ENCODE peak calls at places on chromosomes 6 and 20, in eight cellular contexts. S, U, W, C, T, P, N and G are unnamed samples.

GRCh38 chr6:147207351-147207750 is 3.1 kb downstream of the STXBP5 start:
- DNase-seq in W (no peak), P (no peak), U (no peak), T (no peak), S (no peak), C (no peak), N (peak), G (no peak)

GRCh38 chr20:33674294-33675126 is at the start of gene NECAB3:
- DNase-seq in W (peak), C (peak), S (peak), U (peak), T (peak), N (peak), P (peak), G (peak)

GRCh38 chr6:158467923-158468322 is 92.0 kb upstream of the TMEM181 start:
- DNase-seq in P (no peak), T (no peak), S (no peak), C (no peak), N (no peak), U (no peak), W (no peak), G (no peak)

GRCh38 chr20:26169506-26169905 is 472.9 kb upstream of the ZNF337 start:
- DNase-seq in C (peak), S (no peak), P (no peak), N (peak), T (no peak), W (no peak), U (no peak), G (peak)

GRCh38 chr6:149318581-149319286 is 1.2 kb downstream of the TAB2 start:
- DNase-seq in U (peak), S (peak), T (no peak), W (no peak), N (no peak), C (no peak), P (no peak), G (peak)

GRCh38 chr6:112311950-112312547 is 35.1 kb upstream of the RFPL4B start:
- DNase-seq in C (peak), N (peak), W (no peak), T (no peak), S (no peak), U (peak), P (no peak), G (peak)

GRCh38 chr6:56570434-56571359 is 72.0 kb downstream of the DST start:
- DNase-seq in S (no peak), N (peak), C (peak), W (no peak), U (peak), P (no peak), T (no peak), G (peak)

GRCh38 chr6:147930743-147931142 is 411.9 kb upstream of the SASH1 start:
- DNase-seq in U (no peak), S (no peak), P (no peak), T (no peak), C (no peak), N (no peak), W (no peak), G (no peak)

GRCh38 chr20:50344232-50345071 is 153.8 kb downstream of the CEBPB start:
- DNase-seq in S (no peak), U (peak), W (no peak), N (no peak), P (no peak), C (no peak), T (peak), G (no peak)

GRCh38 chr6:25053875-25054371 is 118.2 kb upstream of the RIPOR2 start:
- DNase-seq in S (no peak), W (no peak), P (no peak), T (peak), C (peak), U (peak), N (peak), G (peak)

GRCh38 chr20:605237-605636 is 4.9 kb downstream of the TCF15 start:
- DNase-seq in P (no peak), W (no peak), U (no peak), S (no peak), T (no peak), N (no peak), C (no peak), G (no peak)

GRCh38 chr6:33014841-33015634 is 5.6 kb upstream of the HLA-DOA start:
- DNase-seq in P (peak), N (peak), S (peak), U (peak), W (peak), T (peak), C (peak), G (peak)

GRCh38 chr6:31720196-31720770 is 1.3 kb downstream of the LY6G6C start:
- DNase-seq in S (no peak), T (no peak), U (no peak), P (no peak), W (no peak), C (no peak), N (no peak), G (no peak)

GRCh38 chr6:89145461-89145961 is 344 bp upstream of the PM20D2 start:
- DNase-seq in S (peak), U (peak), C (peak), P (no peak), W (no peak), T (no peak), N (peak), G (peak)

GRCh38 chr6:75116946-75117345 is 88.9 kb downstream of the COL12A1 start:
- DNase-seq in P (no peak), N (no peak), W (peak), S (no peak), T (no peak), U (no peak), C (peak), G (peak)

GRCh38 chr6:33771342-33772113 is 17.4 kb downstream of the LEMD2 start:
- DNase-seq in W (peak), N (peak), C (peak), U (peak), P (peak), T (peak), S (peak), G (peak)

GRCh38 chr6:75893058-75893775 is 144.2 kb downstream of the MYO6 start:
- DNase-seq in C (peak), U (peak), W (peak), T (no peak), N (peak), S (no peak), P (no peak), G (peak)

GRCh38 chr6:167046861-167047495 is 47.8 kb downstream of the CEP43 start:
- DNase-seq in W (no peak), T (no peak), S (no peak), U (no peak), N (no peak), P (no peak), C (no peak), G (no peak)

GRCh38 chr6:167045828-167046580 is 46.8 kb downstream of the CEP43 start:
- DNase-seq in C (no peak), U (no peak), N (no peak), T (no peak), W (no peak), S (no peak), P (no peak), G (no peak)

GRCh38 chr6:167047554-167047953 is 48.4 kb downstream of the CEP43 start:
- DNase-seq in W (no peak), C (no peak), T (no peak), P (no peak), N (no peak), S (peak), U (peak), G (no peak)

GRCh38 chr6:167049275-167049674 is 50.1 kb downstream of the CEP43 start:
- DNase-seq in T (no peak), U (no peak), P (no peak), S (no peak), W (no peak), C (no peak), N (no peak), G (no peak)

DNA sequence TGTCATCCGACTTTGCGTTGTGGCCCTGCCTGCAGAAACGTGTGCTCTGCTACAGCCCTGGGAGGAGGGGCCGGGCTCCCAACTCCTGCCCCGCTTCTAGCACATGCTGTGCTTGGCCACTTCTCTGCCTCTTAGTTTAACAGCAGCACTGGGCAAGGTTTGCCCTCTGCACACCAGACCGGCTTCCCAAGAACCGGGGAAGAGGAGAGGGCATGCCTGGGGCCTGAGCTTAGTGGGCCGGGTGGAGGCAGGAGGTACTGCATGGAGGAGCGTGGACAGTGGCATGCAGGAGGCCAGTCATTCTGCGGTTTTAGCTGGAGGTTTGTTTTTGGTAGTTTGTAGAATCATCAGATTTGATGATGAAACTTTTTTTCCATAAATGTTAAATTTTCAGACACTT is 45.5 kb downstream of the CEP43 start:
- DNase-seq in C (peak), S (no peak), U (no peak), T (no peak), P (no peak), N (no peak), W (peak), G (no peak)
- TF ChIP-seq CTCF in C (peak), S (no peak), U (no peak), T (no peak), P (no peak), N (peak), W (peak), G (no peak)

GRCh38 chr6:131135244-131136020 is at the start of gene AKAP7:
- DNase-seq in P (peak), N (peak), W (peak), U (peak), C (peak), T (peak), S (peak), G (peak)

GRCh38 chr6:131134220-131134831 is 941 bp upstream of the AKAP7 start:
- DNase-seq in N (no peak), U (no peak), C (no peak), T (no peak), S (no peak), P (no peak), W (no peak), G (no peak)

GRCh38 chr6:131139599-131139998 is 4.3 kb downstream of the AKAP7 start:
- DNase-seq in P (no peak), N (no peak), W (no peak), T (no peak), C (no peak), U (no peak), S (no peak), G (no peak)

GRCh38 chr6:131134950-131135243 is 370 bp upstream of the AKAP7 start:
- DNase-seq in T (no peak), S (no peak), P (no peak), N (no peak), C (no peak), W (no peak), U (no peak), G (peak)

DNA sequence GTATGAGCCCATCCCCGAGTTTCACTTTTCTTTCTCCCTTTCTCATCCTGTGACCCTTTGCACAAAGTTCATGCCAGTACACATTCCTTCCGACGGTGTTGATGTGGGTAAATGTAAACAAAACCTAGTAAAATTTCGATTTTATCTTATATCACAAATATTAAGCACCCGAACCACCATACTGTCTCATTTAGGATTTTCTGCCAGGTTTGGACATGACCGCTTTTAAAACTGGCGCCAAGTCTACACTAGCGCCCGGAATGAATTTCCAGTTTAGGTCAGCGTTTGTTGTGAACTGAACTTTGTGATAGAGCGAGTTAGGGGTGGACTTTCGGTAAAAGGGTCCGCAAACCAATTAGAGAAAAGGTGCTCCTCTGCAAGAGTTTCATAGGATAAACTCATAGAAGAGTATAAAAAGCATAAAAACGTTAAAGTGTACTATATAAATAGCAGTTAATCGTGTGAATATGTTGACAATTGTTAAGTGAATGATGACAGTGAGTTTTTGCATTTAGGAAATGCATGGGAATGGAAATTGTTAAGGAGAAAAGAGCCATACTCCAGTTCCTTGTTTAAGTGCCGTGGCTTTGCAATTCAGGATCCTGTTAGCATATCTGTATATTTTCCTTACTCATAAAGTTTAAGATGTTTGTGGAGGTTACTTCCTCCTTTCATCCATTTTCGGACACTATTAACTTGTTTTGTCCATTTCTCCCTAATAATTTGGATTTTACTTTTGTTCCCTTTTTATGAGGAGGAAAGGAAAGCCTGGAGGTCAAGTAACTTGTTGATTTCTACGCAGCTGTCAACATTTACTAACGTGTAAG is 967 bp downstream of the AKAP7 start:
- DNase-seq in C (peak), N (peak), T (peak), P (peak), S (no peak), U (no peak), W (peak), G (peak)
- H3K4me3 ChIP-seq in C (peak), N (peak), T (peak), P (peak), S (peak), U (peak), W (peak), G (peak)

DNA sequence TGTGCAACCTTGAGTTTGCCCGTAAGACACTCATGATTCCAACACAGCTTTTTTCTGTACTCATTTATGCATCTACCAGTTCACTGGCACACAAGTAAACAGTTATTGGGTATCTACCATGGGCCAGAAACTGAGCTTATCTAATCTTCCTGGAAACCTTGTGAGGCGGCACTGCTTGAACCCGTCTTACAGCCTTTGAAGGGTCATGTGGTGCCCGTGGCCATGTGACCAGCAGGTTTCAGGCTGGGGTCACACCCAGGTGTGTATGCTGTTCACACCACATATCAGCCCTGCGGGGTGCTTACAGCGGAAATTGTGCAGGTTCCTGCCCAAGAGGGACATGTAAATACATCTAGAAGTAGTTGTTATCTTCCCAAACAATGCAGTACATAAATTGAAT is 6.1 kb downstream of the THBD start:
- DNase-seq in P (no peak), U (peak), C (no peak), N (no peak), S (no peak), T (no peak), W (no peak), G (no peak)
- TF ChIP-seq CTCF in P (no peak), U (peak), C (no peak), N (no peak), S (no peak), T (no peak), W (no peak), G (no peak)

DNA sequence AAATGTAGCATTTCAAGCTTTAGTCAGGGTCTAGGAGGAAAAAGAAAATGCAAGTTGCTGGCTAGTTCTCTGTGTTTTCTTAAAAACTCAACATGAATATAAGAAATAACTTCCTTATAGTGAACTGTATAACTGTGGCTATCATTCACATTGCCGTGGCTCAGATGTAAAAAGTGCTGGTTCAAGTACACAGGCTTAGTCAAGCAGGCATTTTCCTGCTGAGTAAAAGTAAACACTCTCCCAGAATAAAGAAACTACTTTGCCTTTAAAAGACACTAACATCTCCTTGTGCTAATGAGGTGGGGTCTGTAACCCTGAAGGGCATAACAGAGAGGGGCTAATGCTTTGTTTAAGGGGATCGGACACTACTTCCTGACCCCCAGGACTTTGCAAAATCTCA is 3.3 kb downstream of the ATP5F1E start:
- DNase-seq in U (no peak), N (no peak), S (no peak), P (no peak), W (no peak), C (peak), T (no peak), G (peak)
- H3K4me3 ChIP-seq in U (peak), N (no peak), S (no peak), P (no peak), W (peak), C (peak), T (no peak), G (peak)